ENCODE peak calls at places on chromosomes 1 and 21, in six cellular contexts. J, W, M, F, E and R are unnamed samples.

GRCh38 chr1:44905276-44905675 is 62.2 kb upstream of the PTCH2 start:
- DNase-seq in J (no peak), W (no peak), M (no peak), F (no peak), E (no peak), R (no peak)

GRCh38 chr1:65259816-65260215 is 49.5 kb upstream of the DNAJC6 start:
- DNase-seq in J (no peak), W (no peak), M (no peak), F (no peak), E (no peak), R (no peak)

GRCh38 chr1:219875860-219876259 is 52.5 kb downstream of the SLC30A10 start:
- DNase-seq in J (no peak), W (no peak), M (no peak), F (no peak), E (no peak), R (no peak)

GRCh38 chr1:36408479-36408878 is 10.8 kb upstream of the LSM10 start:
- DNase-seq in J (no peak), W (no peak), M (no peak), F (no peak), E (no peak), R (peak; percentile 67)

GRCh38 chr1:213252026-213252425 is 201.0 kb downstream of the RPS6KC1 start:
- DNase-seq in J (no peak), W (no peak), M (no peak), F (no peak), E (no peak), R (no peak)

GRCh38 chr1:2984399-2985061 is 36.7 kb upstream of the ACTRT2 start:
- DNase-seq in J (no peak), W (no peak), M (no peak), F (no peak), E (no peak), R (no peak)

GRCh38 chr1:36603461-36603860 is 120.7 kb upstream of the CSF3R start:
- DNase-seq in J (no peak), W (no peak), M (no peak), F (no peak), E (no peak), R (no peak)

GRCh38 chr1:200738348-200738732 is 353 bp upstream of the CAMSAP2 start:
- DNase-seq in J (no peak), W (no peak), M (no peak), F (no peak), E (no peak), R (no peak)

GRCh38 chr1:76470166-76470565 is 395.6 kb downstream of the ST6GALNAC3 start:
- DNase-seq in J (no peak), W (no peak), M (no peak), F (no peak), E (no peak), R (no peak)

GRCh38 chr21:24023936-24024335 is 1583.3 kb downstream of the MRPL39 start:
- DNase-seq in J (no peak), W (no peak), M (no peak), F (no peak), E (no peak), R (peak; percentile 27)

GRCh38 chr1:63073530-63074306 is 248.6 kb upstream of the FOXD3 start:
- DNase-seq in J (no peak), W (no peak), M (peak; percentile 60), F (no peak), E (no peak), R (peak; percentile 69)
- TF ChIP-seq GABPA in J (no peak), W (no peak), M (peak; percentile 63), F (no peak), E (no peak), R (no peak)

GRCh38 chr1:197149340-197149739 is 2.9 kb upstream of the ASPM start:
- DNase-seq in J (no peak), W (no peak), M (no peak), F (no peak), E (no peak), R (no peak)

GRCh38 chr1:197146108-197147095 is at the start of gene ASPM:
- DNase-seq in J (peak; percentile 91), W (peak; percentile 99), M (peak; percentile 92), F (peak; percentile 97), E (peak; percentile 76), R (peak; percentile 92)

GRCh38 chr1:197141556-197141955 is 4.9 kb downstream of the ASPM start:
- DNase-seq in J (no peak), W (no peak), M (no peak), F (no peak), E (no peak), R (no peak)

GRCh38 chr1:197145451-197146029 is 929 bp downstream of the ASPM start:
- DNase-seq in J (no peak), W (no peak), M (no peak), F (no peak), E (no peak), R (no peak)

DNA sequence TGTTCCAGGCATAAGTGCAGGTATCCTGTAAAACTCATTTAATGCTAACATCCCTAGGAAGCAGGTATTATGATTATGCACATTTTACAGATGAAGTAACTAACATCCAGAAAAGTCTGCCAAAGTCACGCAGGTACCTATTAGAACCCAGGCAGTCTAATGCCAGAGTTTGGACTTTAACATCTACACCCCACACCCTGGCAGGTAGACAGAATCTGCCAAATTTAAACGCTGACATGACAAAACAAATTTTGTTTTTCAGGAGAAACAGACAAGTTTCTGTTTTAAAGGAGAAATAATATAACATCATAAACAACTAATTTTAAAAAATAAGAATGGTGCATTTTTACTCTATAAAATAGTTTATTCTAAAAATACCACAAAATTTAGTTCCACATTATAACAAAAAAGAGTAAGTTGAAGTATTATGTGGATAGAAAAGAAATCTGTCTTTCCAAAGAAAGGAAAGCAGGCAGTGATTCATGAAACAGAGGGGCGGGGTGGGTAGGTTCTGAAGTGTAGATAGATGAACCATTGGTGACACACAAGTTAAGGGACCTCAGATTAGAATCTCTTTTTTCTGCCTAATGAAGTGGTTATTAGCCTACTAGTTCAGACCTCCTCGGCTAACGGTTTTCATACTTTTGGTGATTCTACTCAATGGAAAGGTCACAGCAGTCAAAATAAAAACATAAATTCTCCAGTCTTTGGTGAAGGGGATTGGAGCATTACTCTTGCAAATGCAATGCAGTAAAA is 1.7 kb downstream of the ASPM start:
- DNase-seq in J (peak; percentile 18), W (peak; percentile 26), M (no peak), F (no peak), E (no peak), R (peak; percentile 12)
- TF ChIP-seq GABPA in J (no peak), W (no peak), M (no peak), F (no peak), E (no peak), R (no peak)

GRCh38 chr1:234222561-234223280 is 150.5 kb upstream of the COA6 start:
- DNase-seq in J (no peak), W (no peak), M (no peak), F (no peak), E (no peak), R (no peak)
- TF ChIP-seq GABPA in J (no peak), W (no peak), M (no peak), F (no peak), E (no peak), R (no peak)

GRCh38 chr1:72932025-72932424 is 649.7 kb upstream of the NEGR1 start:
- DNase-seq in J (no peak), W (no peak), M (no peak), F (peak; percentile 21), E (no peak), R (no peak)

GRCh38 chr1:72937905-72938304 is 655.6 kb upstream of the NEGR1 start:
- DNase-seq in J (no peak), W (no peak), M (no peak), F (no peak), E (no peak), R (no peak)

GRCh38 chr1:72938408-72938807 is 656.1 kb upstream of the NEGR1 start:
- DNase-seq in J (no peak), W (no peak), M (no peak), F (no peak), E (no peak), R (no peak)

GRCh38 chr1:72936151-72936740 is 653.9 kb upstream of the NEGR1 start:
- DNase-seq in J (no peak), W (no peak), M (no peak), F (no peak), E (no peak), R (no peak)

DNA sequence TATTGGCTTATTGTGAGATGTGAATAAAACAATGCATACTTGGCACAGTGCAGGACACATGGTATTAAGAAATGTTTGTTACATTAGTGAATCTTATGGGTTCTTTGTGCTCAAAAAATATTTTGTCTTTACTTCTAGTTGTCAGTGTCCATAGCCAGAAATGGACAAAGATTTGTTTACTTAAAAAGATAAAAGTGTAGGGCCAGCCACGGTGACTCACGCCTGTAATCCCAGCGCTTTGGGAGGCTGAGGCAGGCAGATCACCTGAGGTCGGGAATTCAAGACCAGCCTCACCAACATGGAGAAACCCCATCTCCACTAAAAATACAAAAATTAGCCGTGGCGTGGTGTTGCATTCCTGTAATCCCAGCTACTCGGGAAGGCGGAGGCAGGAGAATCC is 654.6 kb upstream of the NEGR1 start:
- DNase-seq in J (no peak), W (no peak), M (no peak), F (no peak), E (no peak), R (no peak)
- TF ChIP-seq GABPA in J (no peak), W (no peak), M (no peak), F (no peak), E (no peak), R (no peak)

GRCh38 chr1:153742411-153743142 is 14.7 kb downstream of the INTS3 start:
- DNase-seq in J (peak; percentile 87), W (no peak), M (no peak), F (peak; percentile 29), E (peak; percentile 80), R (no peak)
- TF ChIP-seq GABPA in J (no peak), W (no peak), M (no peak), F (no peak), E (peak; percentile 63), R (no peak)

DNA sequence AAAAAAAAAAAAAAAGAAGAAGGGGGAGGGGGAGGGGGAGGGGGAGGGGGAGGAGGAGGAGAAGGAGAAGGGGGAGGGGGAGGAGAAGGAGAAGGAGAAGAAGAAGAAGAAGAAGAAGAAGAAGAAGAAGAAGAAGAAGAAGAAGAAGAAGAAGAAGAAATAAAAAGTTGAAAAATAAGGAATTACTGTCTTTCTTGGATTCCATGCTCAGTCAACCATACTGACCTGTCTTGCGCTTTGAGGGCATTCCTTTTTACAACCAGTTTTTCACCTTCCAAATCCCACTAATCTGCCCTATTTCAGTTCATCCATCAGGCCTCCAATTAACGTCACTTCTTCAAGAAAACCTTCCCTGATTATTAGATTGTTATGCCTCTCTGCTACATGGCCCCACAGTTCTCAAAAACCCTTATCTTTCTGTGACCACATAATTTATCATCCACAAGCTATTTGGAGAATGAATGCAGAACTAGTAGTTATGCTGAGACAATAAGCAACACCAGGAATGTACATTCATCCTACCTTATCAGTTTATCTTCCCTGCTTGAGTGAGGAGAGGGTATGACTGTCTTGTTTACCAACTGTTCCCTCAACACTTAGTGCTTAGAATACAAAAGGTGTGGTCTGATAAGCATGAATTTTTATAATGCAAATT is 57.5 kb upstream of the GUCA2A start:
- DNase-seq in J (peak; percentile 6), W (peak; percentile 38), M (no peak), F (no peak), E (no peak), R (no peak)
- TF ChIP-seq GABPA in J (no peak), W (no peak), M (no peak), F (no peak), E (no peak), R (no peak)